ENCODE peak calls at places on chromosomes 12 and 14, in ten cellular contexts. One of them, this sample, is unnamed.

GRCh38 chr12:70367268-70368141 is 1.4 kb downstream of the KCNMB4 start:
- DNase-seq in CD8-positive, alpha-beta T cell: no peak
- DNase-seq in left lung: no peak
- DNase-seq in neural progenitor cell: peak; percentile 13
- DNase-seq in effector memory CD4-positive, alpha-beta T cell: no peak
- DNase-seq in CD4-positive, CD25-positive, alpha-beta regulatory T cell: no peak
- DNase-seq in CD4-positive, alpha-beta memory T cell: no peak
- DNase-seq in A549: no peak
- DNase-seq in aorta: no peak
- DNase-seq in psoas muscle: no peak
- DNase-seq in this sample: no peak

GRCh38 chr14:35287481-35288013 is 4.6 kb upstream of the PSMA6 start:
- DNase-seq in aorta: no peak
- DNase-seq in neural progenitor cell: no peak
- DNase-seq in psoas muscle: no peak
- DNase-seq in CD8-positive, alpha-beta T cell: no peak
- DNase-seq in CD4-positive, CD25-positive, alpha-beta regulatory T cell: no peak
- DNase-seq in left lung: no peak
- DNase-seq in effector memory CD4-positive, alpha-beta T cell: no peak
- DNase-seq in A549: no peak
- DNase-seq in CD4-positive, alpha-beta memory T cell: no peak
- DNase-seq in this sample: peak; percentile 52

GRCh38 chr14:91466192-91466591 is 43.9 kb downstream of the PPP4R3A start:
- DNase-seq in A549: no peak
- DNase-seq in neural progenitor cell: no peak
- DNase-seq in psoas muscle: no peak
- DNase-seq in aorta: no peak
- DNase-seq in left lung: no peak
- DNase-seq in CD4-positive, alpha-beta memory T cell: no peak
- DNase-seq in CD8-positive, alpha-beta T cell: no peak
- DNase-seq in effector memory CD4-positive, alpha-beta T cell: no peak
- DNase-seq in CD4-positive, CD25-positive, alpha-beta regulatory T cell: no peak
- DNase-seq in this sample: no peak

GRCh38 chr12:132593938-132594358 is 16.4 kb downstream of the LRCOL1 start:
- DNase-seq in effector memory CD4-positive, alpha-beta T cell: no peak
- DNase-seq in left lung: peak; percentile 89
- DNase-seq in CD4-positive, CD25-positive, alpha-beta regulatory T cell: no peak
- DNase-seq in CD8-positive, alpha-beta T cell: no peak
- DNase-seq in CD4-positive, alpha-beta memory T cell: no peak
- DNase-seq in A549: peak; percentile 92
- DNase-seq in neural progenitor cell: peak; percentile 97
- DNase-seq in aorta: peak; percentile 92
- DNase-seq in psoas muscle: peak; percentile 89
- DNase-seq in this sample: peak; percentile 47

GRCh38 chr14:61997146-61997545 is 234.9 kb downstream of the SNAPC1 start:
- DNase-seq in A549: no peak
- DNase-seq in CD4-positive, alpha-beta memory T cell: no peak
- DNase-seq in psoas muscle: no peak
- DNase-seq in CD8-positive, alpha-beta T cell: no peak
- DNase-seq in aorta: no peak
- DNase-seq in neural progenitor cell: no peak
- DNase-seq in CD4-positive, CD25-positive, alpha-beta regulatory T cell: no peak
- DNase-seq in left lung: no peak
- DNase-seq in effector memory CD4-positive, alpha-beta T cell: no peak
- DNase-seq in this sample: no peak

GRCh38 chr12:119748512-119748911 is 80.6 kb downstream of the PRKAB1 start:
- DNase-seq in aorta: no peak
- DNase-seq in neural progenitor cell: no peak
- DNase-seq in CD4-positive, alpha-beta memory T cell: no peak
- DNase-seq in A549: no peak
- DNase-seq in CD4-positive, CD25-positive, alpha-beta regulatory T cell: no peak
- DNase-seq in left lung: no peak
- DNase-seq in psoas muscle: no peak
- DNase-seq in CD8-positive, alpha-beta T cell: no peak
- DNase-seq in effector memory CD4-positive, alpha-beta T cell: no peak
- DNase-seq in this sample: no peak

GRCh38 chr12:110794623-110795280 is 52.0 kb upstream of the CCDC63 start:
- DNase-seq in psoas muscle: peak; percentile 68
- DNase-seq in CD4-positive, CD25-positive, alpha-beta regulatory T cell: no peak
- DNase-seq in aorta: no peak
- DNase-seq in CD8-positive, alpha-beta T cell: no peak
- DNase-seq in effector memory CD4-positive, alpha-beta T cell: no peak
- DNase-seq in left lung: no peak
- DNase-seq in CD4-positive, alpha-beta memory T cell: no peak
- DNase-seq in neural progenitor cell: no peak
- DNase-seq in A549: no peak
- DNase-seq in this sample: no peak

GRCh38 chr14:30657050-30657449 is 34.9 kb downstream of the SCFD1 start:
- DNase-seq in neural progenitor cell: no peak
- DNase-seq in left lung: no peak
- DNase-seq in psoas muscle: no peak
- DNase-seq in CD4-positive, CD25-positive, alpha-beta regulatory T cell: no peak
- DNase-seq in CD4-positive, alpha-beta memory T cell: no peak
- DNase-seq in CD8-positive, alpha-beta T cell: no peak
- DNase-seq in effector memory CD4-positive, alpha-beta T cell: no peak
- DNase-seq in aorta: no peak
- DNase-seq in A549: no peak
- DNase-seq in this sample: no peak

GRCh38 chr12:57826400-57826799 is 7.9 kb upstream of the AVIL start:
- DNase-seq in CD8-positive, alpha-beta T cell: no peak
- DNase-seq in left lung: no peak
- DNase-seq in effector memory CD4-positive, alpha-beta T cell: no peak
- DNase-seq in psoas muscle: no peak
- DNase-seq in CD4-positive, CD25-positive, alpha-beta regulatory T cell: no peak
- DNase-seq in CD4-positive, alpha-beta memory T cell: no peak
- DNase-seq in neural progenitor cell: no peak
- DNase-seq in aorta: no peak
- DNase-seq in A549: no peak
- DNase-seq in this sample: no peak

GRCh38 chr12:48040294-48040820 is 36.1 kb upstream of the COL2A1 start:
- DNase-seq in effector memory CD4-positive, alpha-beta T cell: no peak
- DNase-seq in aorta: no peak
- DNase-seq in A549: no peak
- DNase-seq in psoas muscle: no peak
- DNase-seq in neural progenitor cell: no peak
- DNase-seq in CD4-positive, CD25-positive, alpha-beta regulatory T cell: no peak
- DNase-seq in CD4-positive, alpha-beta memory T cell: no peak
- DNase-seq in left lung: no peak
- DNase-seq in CD8-positive, alpha-beta T cell: no peak
- DNase-seq in this sample: no peak

GRCh38 chr12:31702047-31702446 is 26.8 kb downstream of the AMN1 start:
- DNase-seq in CD8-positive, alpha-beta T cell: no peak
- DNase-seq in effector memory CD4-positive, alpha-beta T cell: no peak
- DNase-seq in neural progenitor cell: peak; percentile 42
- DNase-seq in aorta: no peak
- DNase-seq in left lung: no peak
- DNase-seq in CD4-positive, alpha-beta memory T cell: no peak
- DNase-seq in A549: no peak
- DNase-seq in CD4-positive, CD25-positive, alpha-beta regulatory T cell: no peak
- DNase-seq in psoas muscle: no peak
- DNase-seq in this sample: no peak

GRCh38 chr12:94831081-94831747 is 172.3 kb downstream of the NDUFA12 start:
- DNase-seq in CD8-positive, alpha-beta T cell: no peak
- DNase-seq in neural progenitor cell: no peak
- DNase-seq in aorta: no peak
- DNase-seq in left lung: no peak
- DNase-seq in CD4-positive, alpha-beta memory T cell: no peak
- DNase-seq in effector memory CD4-positive, alpha-beta T cell: no peak
- DNase-seq in psoas muscle: no peak
- DNase-seq in A549: no peak
- DNase-seq in CD4-positive, CD25-positive, alpha-beta regulatory T cell: no peak
- DNase-seq in this sample: peak; percentile 44

GRCh38 chr14:87868920-87869319 is 124.1 kb downstream of the GALC start:
- DNase-seq in left lung: no peak
- DNase-seq in CD4-positive, alpha-beta memory T cell: no peak
- DNase-seq in psoas muscle: no peak
- DNase-seq in A549: no peak
- DNase-seq in effector memory CD4-positive, alpha-beta T cell: no peak
- DNase-seq in aorta: no peak
- DNase-seq in CD4-positive, CD25-positive, alpha-beta regulatory T cell: no peak
- DNase-seq in CD8-positive, alpha-beta T cell: no peak
- DNase-seq in neural progenitor cell: no peak
- DNase-seq in this sample: no peak

GRCh38 chr14:99722741-99723140 is 38.6 kb downstream of the CYP46A1 start:
- DNase-seq in CD8-positive, alpha-beta T cell: no peak
- DNase-seq in left lung: no peak
- DNase-seq in CD4-positive, alpha-beta memory T cell: no peak
- DNase-seq in aorta: peak; percentile 14
- DNase-seq in A549: no peak
- DNase-seq in effector memory CD4-positive, alpha-beta T cell: no peak
- DNase-seq in neural progenitor cell: no peak
- DNase-seq in psoas muscle: no peak
- DNase-seq in CD4-positive, CD25-positive, alpha-beta regulatory T cell: no peak
- DNase-seq in this sample: peak; percentile 1
- H3K4me1 ChIP-seq in CD8-positive, alpha-beta T cell: no peaks in the 10 kb centered on the region
- H3K4me1 ChIP-seq in left lung: no peaks in the 10 kb centered on the region
- H3K4me1 ChIP-seq in CD4-positive, alpha-beta memory T cell: no peaks in the 10 kb centered on the region
- H3K4me1 ChIP-seq in aorta: no peaks in the 10 kb centered on the region
- H3K4me1 ChIP-seq in A549: no peaks in the 10 kb centered on the region
- H3K4me1 ChIP-seq in effector memory CD4-positive, alpha-beta T cell: no peaks in the 10 kb centered on the region
- H3K4me1 ChIP-seq in neural progenitor cell: peaks cover 10% of the 10 kb centered on the region
- H3K4me1 ChIP-seq in psoas muscle: no peaks in the 10 kb centered on the region
- H3K4me1 ChIP-seq in CD4-positive, CD25-positive, alpha-beta regulatory T cell: no peaks in the 10 kb centered on the region
- H3K4me1 ChIP-seq in this sample: no peaks in the 10 kb centered on the region

DNA sequence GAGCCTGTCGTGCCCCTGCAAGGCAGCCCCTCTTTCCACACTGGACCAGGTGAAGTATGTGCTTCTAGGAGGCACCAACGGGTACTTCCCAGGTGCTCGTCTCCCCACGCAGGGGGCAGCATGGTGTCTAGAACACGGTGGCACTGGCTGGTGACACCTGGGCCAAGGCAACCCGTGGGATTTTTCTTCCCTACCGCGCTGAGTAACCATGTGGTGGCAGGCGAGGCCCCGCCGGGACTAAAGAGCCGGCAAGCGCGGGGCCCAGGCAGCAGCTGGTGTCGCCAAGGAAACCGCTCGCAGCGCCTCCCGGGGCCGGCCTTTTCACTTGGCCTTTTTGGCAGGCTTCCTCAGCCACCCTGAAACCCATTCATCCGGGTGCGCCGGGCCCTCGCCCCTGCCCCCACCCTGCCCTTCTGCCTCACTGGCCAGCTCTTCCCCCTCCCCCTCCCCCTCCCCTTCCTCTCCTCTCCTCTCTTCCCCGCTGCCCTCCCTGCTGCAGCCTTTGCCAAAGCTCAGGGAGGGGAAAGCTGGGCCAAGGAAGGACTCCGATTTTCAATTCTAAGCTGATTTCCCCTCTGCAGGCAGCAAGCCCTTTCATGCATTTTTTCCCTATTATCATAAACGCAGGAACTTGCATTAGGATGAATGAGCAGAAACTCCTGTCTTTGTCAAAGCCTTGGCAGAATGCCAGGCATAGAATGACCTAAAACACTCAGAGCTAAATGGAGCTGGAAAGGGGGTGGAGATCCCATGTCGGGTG is 81.2 kb downstream of the IRF2BPL start:
- DNase-seq in left lung: peak; percentile 95
- DNase-seq in neural progenitor cell: peak; percentile 96
- DNase-seq in A549: peak; percentile 90
- DNase-seq in CD4-positive, CD25-positive, alpha-beta regulatory T cell: peak; percentile 58
- DNase-seq in psoas muscle: peak; percentile 88
- DNase-seq in CD4-positive, alpha-beta memory T cell: peak; percentile 75
- DNase-seq in effector memory CD4-positive, alpha-beta T cell: peak; percentile 69
- DNase-seq in CD8-positive, alpha-beta T cell: peak; percentile 52
- DNase-seq in aorta: peak; percentile 96
- DNase-seq in this sample: peak; percentile 88
- H3K27ac ChIP-seq in left lung: peak overlapping the region; percentile 75
- H3K27ac ChIP-seq in neural progenitor cell: no peak overlapping the region
- H3K27ac ChIP-seq in A549: peak overlapping the region; percentile 100
- H3K27ac ChIP-seq in CD4-positive, CD25-positive, alpha-beta regulatory T cell: peak overlapping the region; percentile 33
- H3K27ac ChIP-seq in psoas muscle: peak overlapping the region; percentile 84
- H3K27ac ChIP-seq in CD4-positive, alpha-beta memory T cell: peak overlapping the region; percentile 33
- H3K27ac ChIP-seq in effector memory CD4-positive, alpha-beta T cell: peak overlapping the region; percentile 40
- H3K27ac ChIP-seq in CD8-positive, alpha-beta T cell: no peak overlapping the region
- H3K27ac ChIP-seq in aorta: peak overlapping the region; percentile 5
- H3K27ac ChIP-seq in this sample: peak overlapping the region; percentile 77

DNA sequence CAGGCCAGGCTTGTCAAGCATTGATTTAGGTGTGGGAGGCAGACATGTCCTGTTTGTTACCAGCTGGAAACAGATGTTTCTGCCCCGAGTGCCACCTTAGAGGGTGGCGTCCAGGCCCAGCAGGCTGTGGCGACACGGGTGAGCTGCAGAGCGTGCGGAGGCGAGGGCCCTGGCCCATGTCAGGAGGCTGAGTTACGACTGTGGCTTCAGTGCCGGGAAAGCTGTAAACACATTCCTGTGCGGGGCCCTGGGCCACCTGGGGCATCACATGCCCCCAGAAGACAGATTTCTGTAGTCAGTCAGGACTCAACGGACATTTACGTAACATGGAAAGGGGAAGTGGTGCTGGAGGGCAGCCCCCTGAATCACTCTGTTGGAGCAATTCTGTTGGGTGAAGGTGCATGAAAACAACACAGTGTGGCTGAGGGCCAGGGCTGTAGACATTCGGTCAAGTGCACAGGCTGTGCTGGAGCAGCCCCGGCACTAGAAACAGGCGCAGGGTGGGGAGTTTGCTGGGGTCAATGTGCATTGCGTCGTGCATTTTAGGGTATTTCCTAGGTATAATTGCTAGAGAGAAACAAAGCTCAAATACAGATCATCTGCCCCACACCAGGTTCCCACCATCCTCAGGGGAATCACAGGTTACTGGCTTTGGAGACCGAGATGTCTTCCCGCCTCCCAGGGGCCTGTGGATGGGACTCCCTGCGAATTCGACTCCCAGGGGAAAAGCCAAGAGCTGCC is 291.8 kb downstream of the TMEM121 start:
- DNase-seq in left lung: no peak
- DNase-seq in CD4-positive, alpha-beta memory T cell: no peak
- DNase-seq in psoas muscle: no peak
- DNase-seq in CD8-positive, alpha-beta T cell: no peak
- DNase-seq in CD4-positive, CD25-positive, alpha-beta regulatory T cell: no peak
- DNase-seq in effector memory CD4-positive, alpha-beta T cell: no peak
- DNase-seq in A549: no peak
- DNase-seq in neural progenitor cell: no peak
- DNase-seq in aorta: no peak
- DNase-seq in this sample: no peak
- H3K9me3 ChIP-seq in left lung: no peaks in the 10 kb centered on the region
- H3K9me3 ChIP-seq in CD4-positive, alpha-beta memory T cell: no peaks in the 10 kb centered on the region
- H3K9me3 ChIP-seq in psoas muscle: no peaks in the 10 kb centered on the region
- H3K9me3 ChIP-seq in CD8-positive, alpha-beta T cell: no peaks in the 10 kb centered on the region
- H3K9me3 ChIP-seq in CD4-positive, CD25-positive, alpha-beta regulatory T cell: no peaks in the 10 kb centered on the region
- H3K9me3 ChIP-seq in effector memory CD4-positive, alpha-beta T cell: no peaks in the 10 kb centered on the region
- H3K9me3 ChIP-seq in A549: no peaks in the 10 kb centered on the region
- H3K9me3 ChIP-seq in neural progenitor cell: peaks cover 34% of the 10 kb centered on the region
- H3K9me3 ChIP-seq in aorta: no peaks in the 10 kb centered on the region
- H3K9me3 ChIP-seq in this sample: peaks cover 3% of the 10 kb centered on the region

DNA sequence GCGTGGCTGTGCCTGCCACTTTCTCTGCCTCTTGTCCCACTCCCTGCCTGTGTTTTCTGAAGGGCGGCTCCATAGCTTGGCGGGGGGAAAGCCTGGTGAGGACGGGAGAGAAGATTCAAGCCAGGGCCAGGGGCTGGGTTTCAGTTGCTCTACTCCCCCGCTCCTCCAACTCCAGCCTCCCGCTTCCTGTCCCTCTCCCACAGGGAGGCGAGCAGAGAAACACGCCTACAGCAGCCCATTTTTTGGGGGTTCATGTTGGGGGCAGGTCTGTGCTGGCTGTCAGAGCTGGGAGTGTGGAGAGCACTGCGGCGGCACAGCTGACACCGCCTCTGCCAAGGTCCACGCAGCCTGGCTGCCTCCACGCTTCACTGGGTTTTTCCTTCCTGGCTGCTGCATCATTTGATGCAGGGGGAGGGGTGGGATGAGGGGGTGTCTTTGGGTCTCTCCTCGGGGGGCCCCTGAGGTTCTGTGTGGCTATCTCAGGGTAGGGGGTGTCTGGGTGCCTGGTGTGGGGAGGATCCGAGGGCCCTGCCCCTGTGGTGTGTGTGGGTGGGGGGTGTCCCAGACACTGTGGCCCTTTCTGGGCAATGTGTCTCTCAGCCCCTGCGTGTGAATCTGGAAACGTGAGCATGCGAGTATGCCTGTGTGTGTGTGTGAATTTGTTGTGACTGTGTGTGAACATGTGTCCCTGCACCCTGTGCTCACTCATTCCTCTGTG is 10.7 kb upstream of the KRT80 start:
- DNase-seq in CD8-positive, alpha-beta T cell: no peak
- DNase-seq in CD4-positive, alpha-beta memory T cell: no peak
- DNase-seq in psoas muscle: no peak
- DNase-seq in left lung: peak; percentile 58
- DNase-seq in A549: no peak
- DNase-seq in effector memory CD4-positive, alpha-beta T cell: no peak
- DNase-seq in CD4-positive, CD25-positive, alpha-beta regulatory T cell: no peak
- DNase-seq in aorta: peak; percentile 54
- DNase-seq in neural progenitor cell: no peak
- DNase-seq in this sample: no peak
- H3K4me1 ChIP-seq in CD8-positive, alpha-beta T cell: no peaks in the 10 kb centered on the region
- H3K4me1 ChIP-seq in CD4-positive, alpha-beta memory T cell: no peaks in the 10 kb centered on the region
- H3K4me1 ChIP-seq in psoas muscle: peaks cover 2% of the 10 kb centered on the region
- H3K4me1 ChIP-seq in left lung: peaks cover 13% of the 10 kb centered on the region
- H3K4me1 ChIP-seq in A549: peaks cover 90% of the 10 kb centered on the region
- H3K4me1 ChIP-seq in effector memory CD4-positive, alpha-beta T cell: no peaks in the 10 kb centered on the region
- H3K4me1 ChIP-seq in CD4-positive, CD25-positive, alpha-beta regulatory T cell: no peaks in the 10 kb centered on the region
- H3K4me1 ChIP-seq in aorta: no peaks in the 10 kb centered on the region
- H3K4me1 ChIP-seq in neural progenitor cell: peaks cover 36% of the 10 kb centered on the region
- H3K4me1 ChIP-seq in this sample: no peaks in the 10 kb centered on the region